ENCODE peak calls at places on chromosomes 1 and 21, in six cellular contexts. G is NCI-H1930; E is activated T-cell treated with anti-CD3 and anti-CD28 coated beads, Interleukin-2, amount 50 U/mL, for 72 hours; I is suprapubic skin; D is activated CD4-positive, alpha-beta T cell treated with anti-CD3 and anti-CD28 coated beads for 36 hours; C is activated CD8-positive, alpha-beta memory T cell treated with anti-CD3 and anti-CD28 coated beads, Interleukin-2, amount 50 U/mL, for 4 hours. U is an unnamed sample.

GRCh38 chr1:236673284-236673919 is 12.9 kb upstream of the ACTN2 start:
- DNase-seq in D (no peak), E (no peak), I (no peak), C (no peak), G (no peak), U (no peak)

GRCh38 chr1:43421976-43422750 is 31.6 kb downstream of the HYI start:
- DNase-seq in C (no peak), E (no peak), D (no peak), I (no peak), G (no peak), U (no peak)

GRCh38 chr1:183697814-183698590 is 44.9 kb upstream of the APOBEC4 start:
- DNase-seq in G (no peak), D (peak; percentile 16), C (no peak), I (no peak), E (no peak), U (no peak)

GRCh38 chr1:221602866-221603265 is 139.0 kb downstream of the DUSP10 start:
- DNase-seq in G (no peak), I (no peak), E (no peak), C (no peak), D (no peak), U (no peak)

GRCh38 chr1:114340906-114341698 is 169.9 kb downstream of the TRIM33 start:
- DNase-seq in C (peak; percentile 38), D (peak; percentile 46), E (peak; percentile 44), I (no peak), G (no peak), U (no peak)

GRCh38 chr21:25963186-25963585 is 207.4 kb downstream of the APP start:
- DNase-seq in D (no peak), C (no peak), E (no peak), G (no peak), I (no peak), U (no peak)

GRCh38 chr1:74395492-74395891 is 116.9 kb downstream of the LRRC53 start:
- DNase-seq in G (no peak), C (no peak), E (no peak), D (no peak), I (no peak), U (no peak)

GRCh38 chr1:204730826-204731459 is 45.4 kb upstream of the LRRN2 start:
- DNase-seq in E (no peak), G (no peak), D (no peak), C (no peak), I (no peak), U (no peak)

GRCh38 chr1:61975621-61976020 is 219.0 kb upstream of the L1TD1 start:
- DNase-seq in D (no peak), C (no peak), I (no peak), G (no peak), E (no peak), U (no peak)

GRCh38 chr1:26539722-26540121 is 10.2 kb downstream of the RPS6KA1 start:
- DNase-seq in G (no peak), E (no peak), C (no peak), I (no peak), D (no peak), U (peak; percentile 69)

GRCh38 chr21:43191971-43192370 is 23.2 kb downstream of the CRYAA start:
- DNase-seq in E (no peak), D (no peak), G (no peak), I (no peak), C (no peak), U (peak; percentile 31)

GRCh38 chr1:90919900-90920299 is 101.9 kb downstream of the ZNF644 start:
- DNase-seq in D (no peak), I (no peak), G (no peak), C (no peak), E (no peak), U (no peak)

GRCh38 chr1:208781391-208782035 is 537.3 kb upstream of the PLXNA2 start:
- DNase-seq in D (no peak), G (no peak), C (no peak), E (no peak), I (no peak), U (no peak)

GRCh38 chr1:45870500-45870899 is 67.1 kb downstream of the MAST2 start:
- DNase-seq in E (no peak), I (no peak), C (no peak), G (no peak), D (no peak), U (no peak)

GRCh38 chr1:105678334-105678733 is 1378.1 kb upstream of the PRMT6 start:
- DNase-seq in I (no peak), G (no peak), D (no peak), E (no peak), C (no peak), U (no peak)

GRCh38 chr1:41712687-41713086 is 206.0 kb downstream of the HIVEP3 start:
- DNase-seq in C (no peak), I (no peak), G (no peak), D (no peak), E (no peak), U (no peak)

GRCh38 chr1:107976431-107977215 is 11.6 kb upstream of the VAV3 start:
- DNase-seq in D (peak; percentile 61), G (no peak), I (no peak), C (no peak), E (no peak), U (no peak)

GRCh38 chr1:229075217-229075616 is 195.7 kb upstream of the RAB4A start:
- DNase-seq in C (no peak), D (no peak), G (no peak), E (no peak), I (no peak), U (no peak)

U was measured in coronary artery.